ENCODE peak calls at places on chromosomes 11 and 22, in eight cellular contexts. Q, T, C, D, G, Y, L and U are unnamed samples.

GRCh38 chr11:123386746-123387510 is 43.1 kb upstream of the GRAMD1B start:
- DNase-seq in Y (no peak), Q (no peak), D (no peak), C (no peak), T (no peak), L (no peak), G (no peak), U (no peak)

GRCh38 chr11:131893103-131893502 is 522.7 kb downstream of the NTM start:
- DNase-seq in Q (no peak), C (no peak), Y (no peak), L (no peak), G (no peak), T (no peak), D (no peak), U (no peak)

GRCh38 chr11:8354622-8355417 is 91.1 kb upstream of the LMO1 start:
- DNase-seq in D (no peak), L (no peak), G (no peak), C (no peak), Y (no peak), Q (no peak), T (no peak), U (no peak)

GRCh38 chr11:120385690-120386089 is 49.5 kb downstream of the ARHGEF12 start:
- DNase-seq in C (no peak), Y (no peak), D (no peak), Q (no peak), G (no peak), T (no peak), L (no peak), U (no peak)

GRCh38 chr22:49827853-49828598 is at the start of gene BRD1:
- DNase-seq in Q (no peak), D (no peak), G (no peak), C (no peak), Y (no peak), L (peak; percentile 70), T (no peak), U (no peak)

GRCh38 chr11:1480191-1480554 is 6.4 kb downstream of the MOB2 start:
- DNase-seq in G (peak; percentile 60), T (no peak), Y (no peak), C (no peak), L (no peak), D (no peak), Q (no peak), U (no peak)

GRCh38 chr22:24695958-24696511 is 78.5 kb downstream of the PIWIL3 start:
- DNase-seq in D (peak; percentile 70), L (peak; percentile 54), Y (no peak), Q (no peak), T (no peak), G (no peak), C (no peak), U (no peak)

GRCh38 chr11:15654397-15654915 is 539.7 kb downstream of the INSC start:
- DNase-seq in D (no peak), Y (no peak), G (no peak), L (peak; percentile 9), T (no peak), C (no peak), Q (no peak), U (no peak)

GRCh38 chr11:128222245-128222959 is 365.0 kb downstream of the ETS1 start:
- DNase-seq in T (no peak), Y (no peak), C (no peak), L (no peak), Q (no peak), D (no peak), G (no peak), U (no peak)

GRCh38 chr11:107956543-107956942 is 28.3 kb downstream of the RAB39A start:
- DNase-seq in T (no peak), D (no peak), L (no peak), G (no peak), C (no peak), Y (no peak), Q (no peak), U (no peak)

GRCh38 chr22:49429066-49429465 is 398.6 kb downstream of the BRD1 start:
- DNase-seq in D (no peak), G (no peak), T (no peak), C (no peak), Y (no peak), Q (no peak), L (peak; percentile 21), U (no peak)

GRCh38 chr22:30201970-30202369 is 44.6 kb downstream of the LIF start:
- DNase-seq in T (no peak), D (no peak), C (no peak), L (no peak), Y (no peak), Q (no peak), G (no peak), U (no peak)

GRCh38 chr11:1827095-1827797 is 7.5 kb upstream of the SYT8 start:
- DNase-seq in T (peak; percentile 85), Q (peak; percentile 84), Y (peak; percentile 70), C (no peak), D (no peak), G (peak; percentile 72), L (no peak), U (no peak)

GRCh38 chr11:86672007-86672621 is at the start of gene ME3:
- DNase-seq in Y (no peak), D (peak; percentile 76), G (peak; percentile 89), L (no peak), T (peak; percentile 68), C (peak; percentile 40), Q (peak; percentile 55), U (no peak)

GRCh38 chr22:35458547-35459422 is 58.8 kb downstream of the MCM5 start:
- DNase-seq in Q (no peak), C (no peak), G (no peak), T (no peak), Y (no peak), D (no peak), L (no peak), U (no peak)
- TF ChIP-seq POLR2AphosphoS5 in Q (no peak), C (no peak), G (no peak), T (no peak), Y (no peak), D (no peak), L (no peak), U (no peak)

DNA sequence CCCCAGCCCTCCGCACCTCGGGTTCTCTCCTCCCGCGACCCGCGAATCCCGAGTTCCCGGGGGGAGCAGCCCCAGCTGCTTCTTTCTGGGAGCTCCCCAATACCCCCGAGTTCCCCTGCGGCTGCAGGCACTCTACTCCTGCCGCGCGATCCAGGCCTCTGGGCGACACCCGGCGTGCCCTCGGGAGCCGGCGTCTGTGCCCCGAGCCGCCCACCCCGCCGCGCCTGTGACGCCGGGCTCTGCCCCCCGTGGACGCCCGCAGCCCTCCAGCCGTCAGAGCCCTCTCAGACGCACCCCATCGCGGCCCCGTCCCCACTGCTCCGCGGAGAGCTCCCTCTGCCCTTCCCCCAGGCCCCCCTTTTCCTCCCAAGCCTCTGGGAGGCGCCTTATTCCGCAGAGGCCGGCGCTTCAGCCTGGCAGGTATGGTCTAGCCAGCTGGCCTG is 422 bp downstream of the GLB1L2 start:
- DNase-seq in D (peak; percentile 70), Q (peak; percentile 43), G (peak; percentile 74), T (no peak), C (no peak), Y (no peak), L (peak; percentile 47), U (no peak)
- H3K4me3 ChIP-seq in D (peak overlapping the region; percentile 71), Q (peak overlapping the region; percentile 59), G (peak overlapping the region; percentile 60), T (peak overlapping the region; percentile 62), C (no peak overlapping the region), Y (peak overlapping the region; percentile 35), L (peak overlapping the region; percentile 65), U (peak overlapping the region; percentile 52)

GRCh38 chr11:96303067-96303466 is 39.9 kb downstream of the MAML2 start:
- DNase-seq in C (no peak), T (no peak), Q (no peak), L (peak; percentile 34), G (no peak), D (no peak), Y (no peak), U (no peak)
- TF ChIP-seq POLR2AphosphoS5 in C (no peak), T (no peak), Q (peak; percentile 28), L (no peak), G (no peak), D (no peak), Y (no peak), U (no peak)

GRCh38 chr22:33426451-33426850 is 368.3 kb upstream of the SYN3 start:
- DNase-seq in D (no peak), Q (no peak), Y (no peak), G (no peak), T (no peak), C (no peak), L (no peak), U (no peak)

GRCh38 chr22:33418483-33418882 is 360.3 kb upstream of the SYN3 start:
- DNase-seq in D (no peak), T (no peak), Y (no peak), L (no peak), G (no peak), C (no peak), Q (no peak), U (no peak)

GRCh38 chr22:33427461-33427860 is 369.3 kb upstream of the SYN3 start:
- DNase-seq in T (no peak), L (no peak), D (no peak), C (no peak), G (no peak), Q (no peak), Y (no peak), U (no peak)

DNA sequence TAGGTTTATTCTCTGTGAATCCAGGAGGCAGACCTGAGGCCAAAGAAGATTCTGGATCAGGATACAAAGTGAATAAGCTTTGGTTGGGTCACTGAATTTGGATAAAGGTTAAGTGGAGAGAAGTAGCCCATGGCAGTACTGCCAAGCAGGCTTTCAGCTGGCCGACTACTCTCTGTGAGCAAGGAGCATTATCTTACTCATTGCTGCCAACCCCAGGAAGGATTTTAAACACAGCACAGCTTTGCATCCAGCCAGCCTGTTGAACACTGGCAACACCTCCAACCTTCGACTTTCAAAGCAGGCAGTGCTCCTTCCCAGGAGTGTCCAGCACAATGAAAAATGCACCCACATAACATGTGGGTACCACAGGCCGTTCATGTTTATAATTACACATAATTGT is 363.7 kb upstream of the SYN3 start:
- DNase-seq in C (no peak), Y (no peak), Q (no peak), D (no peak), G (no peak), T (no peak), L (no peak), U (no peak)
- H3K4me3 ChIP-seq in C (no peak overlapping the region), Y (no peak overlapping the region), Q (no peak overlapping the region), D (no peak overlapping the region), G (no peak overlapping the region), T (no peak overlapping the region), L (no peak overlapping the region), U (no peak overlapping the region)